ENCODE peak calls at places on chromosomes 16 and 17, in six cellular contexts. U, I, O, G, Q and B are unnamed samples.

GRCh38 chr17:2796164-2797140 is at the start of gene RAP1GAP2:
- DNase-seq in U (no peak), I (peak; percentile 18), O (no peak), G (peak; percentile 61), Q (peak; percentile 18), B (peak; percentile 73)

GRCh38 chr16:69397821-69398521 is 12.2 kb upstream of the TERF2 start:
- DNase-seq in U (peak; percentile 82), I (peak; percentile 65), O (no peak), G (no peak), Q (no peak), B (no peak)

GRCh38 chr17:78716814-78717393 is 65.2 kb downstream of the CYTH1 start:
- DNase-seq in U (peak; percentile 45), I (peak; percentile 68), O (no peak), G (peak; percentile 73), Q (peak; percentile 58), B (no peak)

GRCh38 chr16:67645397-67646121 is 615 bp downstream of the CARMIL2 start:
- DNase-seq in U (no peak), I (no peak), O (no peak), G (no peak), Q (no peak), B (no peak)

GRCh38 chr17:37744961-37745800 is at the start of gene HNF1B:
- DNase-seq in U (no peak), I (no peak), O (no peak), G (no peak), Q (no peak), B (no peak)

GRCh38 chr16:24689128-24689527 is 40.3 kb upstream of the TNRC6A start:
- DNase-seq in U (peak; percentile 61), I (peak; percentile 18), O (no peak), G (no peak), Q (no peak), B (no peak)

GRCh38 chr17:28944862-28945741 is 6.2 kb downstream of the PHF12 start:
- DNase-seq in U (no peak), I (no peak), O (no peak), G (no peak), Q (no peak), B (no peak)

GRCh38 chr16:85557976-85558589 is 55.0 kb upstream of the GSE1 start:
- DNase-seq in U (no peak), I (no peak), O (no peak), G (no peak), Q (no peak), B (no peak)

GRCh38 chr16:86041807-86042206 is 142.8 kb downstream of the IRF8 start:
- DNase-seq in U (no peak), I (no peak), O (no peak), G (no peak), Q (no peak), B (no peak)

GRCh38 chr17:77846531-77847085 is 111.9 kb upstream of the TNRC6C start:
- DNase-seq in U (no peak), I (no peak), O (no peak), G (no peak), Q (no peak), B (no peak)

GRCh38 chr17:350706-351435 is 1.7 kb downstream of the RPH3AL start:
- DNase-seq in U (peak; percentile 53), I (no peak), O (no peak), G (peak; percentile 83), Q (peak; percentile 82), B (no peak)

GRCh38 chr17:35065880-35066279 is 2.4 kb upstream of the RFFL start:
- DNase-seq in U (no peak), I (no peak), O (no peak), G (no peak), Q (no peak), B (no peak)

GRCh38 chr17:61456688-61457225 is 4.5 kb downstream of the TBX4 start:
- DNase-seq in U (no peak), I (no peak), O (no peak), G (no peak), Q (no peak), B (no peak)

GRCh38 chr16:67561501-67561823 is 864 bp upstream of the CTCF start:
- DNase-seq in U (no peak), I (no peak), O (no peak), G (no peak), Q (no peak), B (no peak)

GRCh38 chr17:66306413-66306812 is 4.0 kb downstream of the PRKCA start:
- DNase-seq in U (peak; percentile 68), I (no peak), O (no peak), G (no peak), Q (no peak), B (no peak)

GRCh38 chr17:39244016-39244599 is 18.4 kb upstream of the STAC2 start:
- DNase-seq in U (no peak), I (peak; percentile 36), O (no peak), G (no peak), Q (no peak), B (no peak)

GRCh38 chr17:61880589-61881102 is 17.3 kb upstream of the BRIP1 start:
- DNase-seq in U (no peak), I (no peak), O (no peak), G (no peak), Q (no peak), B (no peak)

GRCh38 chr16:15741207-15741871 is 91.3 kb downstream of the NDE1 start:
- DNase-seq in U (no peak), I (no peak), O (no peak), G (no peak), Q (no peak), B (no peak)

GRCh38 chr17:5078106-5079028 is at the start of gene ZFP3:
- DNase-seq in U (peak; percentile 91), I (peak; percentile 84), O (peak; percentile 74), G (peak; percentile 89), Q (peak; percentile 46), B (peak; percentile 50)

GRCh38 chr17:68398731-68399637 is 58.3 kb downstream of the WIPI1 start:
- DNase-seq in U (peak; percentile 86), I (peak; percentile 77), O (no peak), G (peak; percentile 50), Q (no peak), B (no peak)

GRCh38 chr17:81487487-81488275 is 24.9 kb downstream of the ACTG1 start:
- DNase-seq in U (peak; percentile 62), I (no peak), O (peak; percentile 68), G (peak; percentile 89), Q (peak; percentile 52), B (peak; percentile 66)

GRCh38 chr17:46010597-46011186 is 11.6 kb downstream of the STH start:
- DNase-seq in U (no peak), I (no peak), O (no peak), G (no peak), Q (no peak), B (no peak)

GRCh38 chr17:73482251-73482661 is 162.0 kb downstream of the SDK2 start:
- DNase-seq in U (no peak), I (no peak), O (no peak), G (no peak), Q (no peak), B (no peak)

GRCh38 chr16:24018485-24018884 is 182.7 kb downstream of the PRKCB start:
- DNase-seq in U (no peak), I (no peak), O (no peak), G (no peak), Q (no peak), B (no peak)

GRCh38 chr17:35345926-35346771 is 27.3 kb downstream of the SLFN11 start:
- DNase-seq in U (peak; percentile 65), I (peak; percentile 26), O (no peak), G (peak; percentile 78), Q (peak; percentile 31), B (peak; percentile 18)

GRCh38 chr17:17356149-17356930 is 53.2 kb downstream of the NT5M start:
- DNase-seq in U (peak; percentile 87), I (peak; percentile 100), O (no peak), G (peak; percentile 73), Q (peak; percentile 69), B (peak; percentile 28)

GRCh38 chr17:19799796-19800195 is 51.7 kb upstream of the ALDH3A1 start:
- DNase-seq in U (no peak), I (no peak), O (no peak), G (no peak), Q (no peak), B (no peak)
- H3K9me3 ChIP-seq in U (no peaks in the 10 kb centered on the region), I (peaks cover 13% of the 10 kb centered on the region), O (no peaks in the 10 kb centered on the region), G (no peaks in the 10 kb centered on the region), Q (no peaks in the 10 kb centered on the region), B (peaks cover 3% of the 10 kb centered on the region)

DNA sequence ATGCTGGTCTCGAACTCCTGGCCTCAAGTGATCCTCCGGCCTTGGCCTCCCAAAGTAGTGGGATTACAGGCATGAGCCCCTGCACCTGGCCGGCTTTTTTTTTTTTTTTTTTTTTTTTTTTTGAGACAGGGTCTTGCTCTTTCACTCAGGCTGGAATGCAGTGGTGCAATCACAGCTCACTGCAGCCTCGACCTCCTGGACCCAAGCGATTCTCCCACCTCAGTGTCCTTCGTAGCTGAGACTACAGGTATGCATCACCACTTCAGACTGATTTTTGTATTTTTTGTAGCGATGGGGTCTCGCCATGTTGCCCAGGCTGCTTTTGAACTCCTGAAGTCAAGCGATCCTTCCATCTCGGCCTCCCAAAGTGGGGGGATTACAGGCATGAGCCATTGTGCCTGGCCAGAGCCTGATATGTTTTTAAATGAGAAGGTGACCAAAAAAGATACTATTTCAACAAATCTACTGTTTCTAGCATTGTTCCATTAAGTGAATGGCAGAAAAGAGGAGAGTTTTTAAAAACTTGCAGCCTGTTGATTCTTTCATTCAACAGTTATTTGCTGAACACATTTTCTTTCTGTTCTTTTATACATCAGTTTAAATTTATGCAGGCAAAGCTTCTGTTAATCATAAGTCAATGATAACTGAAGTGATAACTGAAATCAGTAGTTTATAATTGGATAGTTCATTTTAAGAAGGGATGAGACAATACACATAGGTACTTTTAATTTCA is 3.2 kb upstream of the SRSF1 start:
- DNase-seq in U (no peak), I (no peak), O (no peak), G (no peak), Q (no peak), B (no peak)
- H3K9me3 ChIP-seq in U (no peaks in the 10 kb centered on the region), I (no peaks in the 10 kb centered on the region), O (no peaks in the 10 kb centered on the region), G (no peaks in the 10 kb centered on the region), Q (no peaks in the 10 kb centered on the region), B (no peaks in the 10 kb centered on the region)

GRCh38 chr17:52938623-52939230 is 780.2 kb upstream of the CA10 start:
- DNase-seq in U (no peak), I (no peak), O (no peak), G (no peak), Q (no peak), B (no peak)
- H3K9me3 ChIP-seq in U (no peaks in the 10 kb centered on the region), I (peaks cover 3% of the 10 kb centered on the region), O (peaks cover 10% of the 10 kb centered on the region), G (peaks cover 5% of the 10 kb centered on the region), Q (no peaks in the 10 kb centered on the region), B (no peaks in the 10 kb centered on the region)

GRCh38 chr16:71448274-71448866 is 6.5 kb upstream of the TLE7 start:
- DNase-seq in U (no peak), I (no peak), O (no peak), G (no peak), Q (no peak), B (no peak)

GRCh38 chr16:71453051-71453450 is 9.0 kb downstream of the ZNF23 start:
- DNase-seq in U (no peak), I (no peak), O (no peak), G (no peak), Q (no peak), B (no peak)

GRCh38 chr16:71443714-71444113 is 1.9 kb upstream of the TLE7 start:
- DNase-seq in U (no peak), I (no peak), O (no peak), G (no peak), Q (no peak), B (no peak)

DNA sequence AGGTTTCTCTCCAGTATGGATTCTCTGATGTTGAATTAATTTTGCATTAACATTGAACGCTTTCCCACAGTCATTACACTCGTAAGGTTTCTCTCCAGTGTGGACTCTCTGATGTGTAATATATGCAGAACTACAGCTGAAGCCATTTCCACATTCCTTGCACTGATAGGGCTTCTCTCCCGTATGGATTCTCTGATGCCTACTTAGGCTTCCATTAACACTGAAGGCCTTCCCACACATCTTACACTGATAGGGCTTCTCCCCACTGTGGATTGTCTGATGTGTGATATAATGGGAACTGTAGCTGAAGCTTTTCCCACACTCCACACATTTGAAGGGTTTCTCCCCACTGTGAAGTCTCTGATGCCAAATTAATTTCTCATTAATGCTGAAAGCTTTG is 7.2 kb upstream of the TLE7 start:
- DNase-seq in U (peak; percentile 9), I (no peak), O (no peak), G (no peak), Q (no peak), B (no peak)
- H3K9me3 ChIP-seq in U (peaks cover 14% of the 10 kb centered on the region), I (peaks cover 7% of the 10 kb centered on the region), O (peaks cover 43% of the 10 kb centered on the region), G (peaks cover 40% of the 10 kb centered on the region), Q (peaks cover 25% of the 10 kb centered on the region), B (peaks cover 26% of the 10 kb centered on the region)